ENCODE peak calls at places on chromosomes 12 and 14, in eight cellular contexts. R is left lung, M is lower leg skin, A is endothelial cell, K is bronchial epithelial cell, I is natural killer cell, G is endothelial cell of umbilical vein, O is AG04450. N is an unnamed sample.

GRCh38 chr14:30974628-30975027 is 50.8 kb upstream of the AP4S1 start:
- DNase-seq in O (no peak), M (no peak), G (peak), R (no peak), A (no peak), K (peak), I (no peak), N (no peak)

GRCh38 chr12:50614167-50614762 is 109.5 kb downstream of the DIP2B start:
- DNase-seq in R (no peak), G (peak), I (no peak), M (no peak), A (no peak), O (no peak), K (peak), N (no peak)

GRCh38 chr14:61710853-61711817 is 15.8 kb downstream of the HIF1A start:
- DNase-seq in A (no peak), I (no peak), O (no peak), G (peak), M (no peak), K (peak), R (no peak), N (no peak)

GRCh38 chr14:91241848-91242247 is 2.7 kb downstream of the GPR68 start:
- DNase-seq in I (no peak), K (no peak), A (no peak), R (no peak), G (no peak), M (no peak), O (no peak), N (no peak)

GRCh38 chr12:85711735-85712390 is 124.3 kb downstream of the RASSF9 start:
- DNase-seq in G (no peak), K (no peak), R (peak), A (no peak), M (peak), O (no peak), I (no peak), N (no peak)

GRCh38 chr12:16844875-16845274 is 238.9 kb upstream of the LMO3 start:
- DNase-seq in O (no peak), M (no peak), R (no peak), G (no peak), A (no peak), I (no peak), K (no peak), N (no peak)

GRCh38 chr12:6824962-6825381 is 3.2 kb upstream of the P3H3 start:
- DNase-seq in K (peak), O (no peak), G (no peak), M (no peak), I (no peak), A (no peak), R (no peak), N (no peak)

GRCh38 chr14:99612065-99612736 is 8.2 kb upstream of the CCDC85C start:
- DNase-seq in R (no peak), M (no peak), A (no peak), O (no peak), G (no peak), I (no peak), K (peak), N (no peak)

GRCh38 chr14:100049220-100049619 is 16.0 kb upstream of the EVL start:
- DNase-seq in M (no peak), I (no peak), A (no peak), G (peak), R (no peak), O (no peak), K (no peak), N (no peak)

GRCh38 chr12:116156614-116157013 is 120.9 kb downstream of the MED13L start:
- DNase-seq in O (no peak), G (no peak), R (no peak), A (no peak), I (no peak), M (no peak), K (no peak), N (no peak)
- TF ChIP-seq CTCF in O (no peak), G (no peak), R (no peak), A (no peak), I (no peak), M (no peak), K (no peak), N (no peak)

GRCh38 chr12:60977966-60978365 is 1282.2 kb upstream of the USP15 start:
- DNase-seq in R (no peak), K (peak), M (no peak), O (no peak), G (no peak), I (no peak), A (no peak), N (no peak)
- TF ChIP-seq CTCF in R (no peak), K (peak), M (no peak), O (no peak), G (no peak), I (no peak), A (no peak), N (no peak)

DNA sequence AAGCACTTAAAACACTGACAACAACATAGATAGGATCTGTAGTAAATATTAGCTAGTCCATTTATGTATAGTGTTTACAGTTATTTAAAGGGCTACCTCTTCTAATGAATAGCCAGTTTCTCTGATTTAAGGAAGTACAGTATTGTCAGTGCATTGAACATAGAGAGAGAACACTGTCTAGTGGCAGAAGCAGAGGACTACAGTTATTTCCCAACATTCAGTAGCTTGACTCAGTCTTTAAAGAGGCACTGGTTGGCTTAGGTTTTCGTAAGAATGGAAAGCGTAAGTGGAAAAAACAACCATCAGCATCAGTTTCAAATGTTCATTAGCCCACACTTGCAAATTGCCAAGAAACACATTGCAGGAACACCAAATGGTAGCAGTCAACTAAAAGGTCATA is 125.0 kb upstream of the HMGA2 start:
- DNase-seq in K (peak), M (no peak), G (peak), R (no peak), O (no peak), I (no peak), A (no peak), N (no peak)
- TF ChIP-seq CTCF in K (peak), M (no peak), G (no peak), R (no peak), O (peak), I (no peak), A (no peak), N (no peak)

DNA sequence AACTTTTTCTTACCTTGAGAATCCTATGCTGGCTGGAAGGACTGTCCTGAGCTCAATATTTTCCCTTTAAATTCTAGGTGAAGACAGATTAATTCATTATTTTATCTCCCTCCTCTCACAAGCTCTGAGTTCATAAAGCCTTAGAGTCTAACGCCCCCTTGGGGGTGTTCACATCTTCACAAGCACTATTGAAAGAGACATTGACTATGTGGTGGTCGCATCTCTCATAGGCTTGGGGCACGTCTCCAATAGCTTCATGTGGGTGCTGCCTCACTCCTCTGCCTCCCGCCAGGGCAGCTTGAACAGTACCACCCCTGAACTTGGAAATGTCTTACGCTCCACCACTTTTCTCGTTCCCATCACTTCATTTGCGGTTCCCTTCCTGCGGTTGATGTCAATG is 106.2 kb downstream of the UNC79 start:
- DNase-seq in I (no peak), R (no peak), A (peak), G (peak), K (no peak), O (no peak), M (no peak), N (no peak)
- TF ChIP-seq CTCF in I (no peak), R (no peak), A (no peak), G (peak), K (no peak), O (peak), M (no peak), N (no peak)

DNA sequence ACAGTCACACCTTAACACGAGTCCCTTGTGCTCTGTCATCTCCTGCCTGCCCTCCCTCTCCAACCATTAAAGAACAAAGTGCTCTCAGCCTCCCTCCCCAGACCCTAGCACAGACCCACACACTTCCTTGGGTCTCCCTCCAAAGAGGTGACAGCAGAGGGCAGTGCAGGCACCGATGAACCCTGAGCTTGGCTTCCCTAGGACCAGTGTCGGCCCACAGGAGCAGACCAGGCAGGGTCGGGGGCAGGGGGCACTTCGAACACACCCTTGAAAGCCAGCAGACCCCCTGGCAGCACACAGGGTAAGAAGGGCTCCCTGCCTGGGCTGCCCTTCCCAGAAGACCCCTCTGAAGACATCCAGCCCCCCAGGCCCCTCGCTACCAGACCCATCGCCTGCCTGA is 7.0 kb downstream of the CDK2AP1 start:
- DNase-seq in K (no peak), R (no peak), A (peak), O (no peak), I (no peak), M (no peak), G (no peak), N (no peak)
- TF ChIP-seq CTCF in K (no peak), R (no peak), A (no peak), O (no peak), I (no peak), M (no peak), G (peak), N (no peak)

DNA sequence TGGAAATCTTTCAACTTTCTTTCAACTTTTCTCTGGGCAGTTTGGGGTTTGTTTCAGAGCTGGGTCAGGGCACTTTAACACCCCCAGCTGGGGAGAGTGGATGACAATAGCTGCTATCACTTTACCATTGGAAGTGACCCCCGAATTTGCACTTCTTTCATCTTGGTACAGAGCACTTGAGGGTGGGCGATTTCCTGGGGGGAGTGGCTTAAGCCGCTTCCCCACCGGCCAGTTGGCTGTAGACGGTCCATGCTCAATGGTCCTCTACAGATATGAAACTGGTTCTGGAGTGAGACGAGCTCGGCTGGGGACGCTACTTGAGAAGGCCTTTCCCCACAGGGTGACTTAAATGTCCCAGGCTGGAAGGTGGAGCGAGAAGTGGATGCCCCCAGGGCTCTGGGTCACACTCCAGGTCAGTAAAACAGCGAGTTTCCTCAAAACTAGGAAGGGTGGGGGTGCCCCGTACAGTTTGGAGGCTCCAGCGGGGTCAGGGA is at the start of gene VRTN:
- DNase-seq in O (no peak), R (no peak), G (no peak), A (no peak), M (no peak), I (no peak), K (no peak), N (no peak)
- TF ChIP-seq CTCF in O (no peak), R (no peak), G (no peak), A (no peak), M (no peak), I (no peak), K (no peak), N (no peak)

GRCh38 chr12:119156401-119156800 is 22.3 kb upstream of the HSPB8 start:
- DNase-seq in K (no peak), O (no peak), R (peak), A (peak), M (no peak), I (no peak), G (no peak), N (no peak)
- TF ChIP-seq CTCF in K (no peak), O (peak), R (no peak), A (no peak), M (no peak), I (no peak), G (no peak), N (no peak)

DNA sequence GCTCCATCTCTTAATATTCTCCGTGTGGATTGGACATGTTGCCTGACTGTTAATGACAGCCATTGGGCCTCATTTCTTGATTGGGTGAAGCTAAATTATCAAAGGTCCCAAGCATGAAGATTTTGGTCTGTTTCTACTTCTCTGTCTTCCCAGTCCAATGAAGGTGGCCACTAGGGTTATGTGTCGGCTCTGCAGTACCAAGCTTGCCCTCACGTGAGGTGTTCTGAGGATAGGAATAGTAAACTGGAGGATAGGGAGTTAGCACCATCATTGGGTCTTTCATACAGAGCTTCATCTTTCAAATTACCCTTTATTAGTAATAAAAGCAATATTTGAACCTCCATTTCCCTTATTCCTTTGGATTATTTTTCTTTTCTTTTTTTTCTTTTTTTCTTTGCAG is 21.9 kb upstream of the BICD1 start:
- DNase-seq in K (no peak), O (no peak), G (no peak), I (no peak), A (no peak), M (no peak), R (no peak), N (no peak)
- TF ChIP-seq CTCF in K (no peak), O (no peak), G (no peak), I (no peak), A (no peak), M (no peak), R (no peak), N (no peak)

DNA sequence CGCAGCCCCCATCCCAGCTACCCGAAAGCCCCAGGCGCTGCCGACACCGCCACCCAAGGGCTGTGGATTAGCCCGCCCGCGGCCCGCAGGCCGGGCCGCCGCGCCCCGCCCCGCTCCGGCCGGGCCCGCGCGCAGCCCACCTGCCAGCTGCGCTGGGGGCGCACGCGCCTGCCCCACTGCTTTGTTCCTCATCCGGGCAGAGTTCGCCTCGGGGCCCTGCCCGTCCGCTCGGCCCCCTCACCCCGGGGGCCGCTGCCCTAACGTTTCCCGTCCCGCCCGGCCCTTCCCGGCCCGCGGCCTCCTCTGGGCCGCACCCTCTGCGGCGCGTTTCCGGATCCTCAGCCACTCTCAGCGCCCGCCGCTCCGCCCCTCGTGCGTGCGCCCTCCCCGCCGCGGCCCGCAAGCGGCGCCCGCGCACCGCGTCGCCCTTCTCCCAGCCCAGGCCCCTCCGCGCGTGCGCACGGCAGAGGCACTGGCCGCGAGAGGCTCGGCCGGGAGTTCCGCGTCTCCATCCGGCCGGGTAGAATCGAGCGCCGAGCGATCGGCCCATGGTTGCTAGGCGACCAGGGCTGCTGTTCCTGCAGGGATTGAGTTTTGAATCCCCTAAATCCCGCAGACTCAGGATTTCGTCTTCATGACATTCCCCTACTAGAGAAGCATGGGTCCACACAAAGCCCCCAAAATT is at the start of gene PRDM4:
- DNase-seq in K (peak), I (peak), A (peak), G (peak), M (peak), R (peak), O (peak), N (peak)
- TF ChIP-seq CTCF in K (no peak), I (no peak), A (peak), G (no peak), M (no peak), R (peak), O (no peak), N (peak)

N was measured in mesothelial cell of epicardium.